ENCODE peak calls at places on chromosomes 2 and 18, in six cellular contexts. M, C, L, W, D and J are unnamed samples.

GRCh38 chr2:206154197-206154596 is 5.0 kb downstream of the NDUFS1 start:
- DNase-seq in M (peak; percentile 50), C (no peak), L (no peak), W (no peak), D (no peak), J (no peak)

GRCh38 chr18:36229188-36229587 is 41.9 kb downstream of the MOCOS start:
- DNase-seq in M (no peak), C (no peak), L (no peak), W (no peak), D (no peak), J (no peak)

GRCh38 chr2:31131871-31132270 is 6.4 kb downstream of the GALNT14 start:
- DNase-seq in M (no peak), C (no peak), L (no peak), W (no peak), D (no peak), J (no peak)

GRCh38 chr2:97011977-97012569 is 25.7 kb upstream of the FAM178B start:
- DNase-seq in M (peak; percentile 76), C (peak; percentile 21), L (no peak), W (no peak), D (peak; percentile 58), J (no peak)

GRCh38 chr2:235170536-235171510 is 219.0 kb downstream of the SH3BP4 start:
- DNase-seq in M (peak; percentile 64), C (peak; percentile 55), L (peak; percentile 52), W (no peak), D (no peak), J (no peak)

GRCh38 chr2:162928356-162928755 is 89.8 kb upstream of the KCNH7 start:
- DNase-seq in M (peak; percentile 9), C (no peak), L (no peak), W (no peak), D (no peak), J (no peak)

GRCh38 chr18:63320041-63320689 is 596 bp upstream of the BCL2 start:
- DNase-seq in M (peak; percentile 66), C (no peak), L (peak; percentile 73), W (peak; percentile 84), D (peak; percentile 92), J (peak; percentile 74)

GRCh38 chr18:12038082-12038660 is 55.5 kb upstream of the ANKRD62 start:
- DNase-seq in M (no peak), C (no peak), L (peak; percentile 41), W (peak; percentile 38), D (no peak), J (no peak)

GRCh38 chr2:120684225-120684624 is 51.4 kb upstream of the GLI2 start:
- DNase-seq in M (no peak), C (no peak), L (no peak), W (no peak), D (no peak), J (no peak)